ENCODE peak calls at places on chromosome 22, in nine cellular contexts. O is dorsolateral prefrontal cortex, T is cardiac fibroblast, N is RWPE1, P is stomach, M is lower leg skin, K is Calu3, Q is osteocyte, Z is body of pancreas. C is an unnamed sample.

GRCh38 chr22:32309585-32310251 is 47.9 kb upstream of the RFPL3 start:
- DNase-seq in Q (no peak), P (no peak), O (no peak), M (peak; percentile 65), N (no peak), Z (no peak), K (no peak), T (no peak), C (no peak)

GRCh38 chr22:44132724-44133123 is 48.0 kb upstream of the PARVG start:
- DNase-seq in T (no peak), K (no peak), M (no peak), O (peak; percentile 31), N (no peak), Z (no peak), Q (no peak), P (no peak), C (no peak)

GRCh38 chr22:43800970-43801369 is 11.1 kb downstream of the EFCAB6 start:
- DNase-seq in T (no peak), Q (no peak), N (no peak), P (no peak), M (no peak), K (no peak), Z (no peak), O (no peak), C (no peak)

GRCh38 chr22:20247010-20247505 is 21.1 kb downstream of the RTN4R start:
- DNase-seq in M (no peak), N (no peak), K (no peak), Z (no peak), O (no peak), Q (no peak), T (peak; percentile 39), P (no peak), C (no peak)

GRCh38 chr22:50302564-50302963 is 4.9 kb downstream of the PLXNB2 start:
- DNase-seq in M (no peak), T (no peak), O (no peak), K (no peak), P (peak; percentile 25), Z (no peak), Q (no peak), N (no peak), C (no peak)

GRCh38 chr22:49582171-49582570 is 245.5 kb downstream of the BRD1 start:
- DNase-seq in M (no peak), Q (peak; percentile 62), K (no peak), N (no peak), Z (no peak), P (no peak), O (peak; percentile 64), T (no peak), C (no peak)

GRCh38 chr22:18970948-18971315 is 34.8 kb upstream of the PRODH start:
- DNase-seq in T (no peak), K (no peak), N (no peak), P (no peak), Q (peak; percentile 82), M (no peak), O (no peak), Z (no peak), C (no peak)

GRCh38 chr22:48957987-48958321 is 869.7 kb downstream of the BRD1 start:
- DNase-seq in M (no peak), N (no peak), K (no peak), Q (no peak), P (peak; percentile 4), Z (no peak), T (no peak), O (no peak), C (peak; percentile 14)

GRCh38 chr22:48316876-48317250 is 1510.8 kb downstream of the BRD1 start:
- DNase-seq in O (no peak), N (no peak), P (peak; percentile 16), M (peak; percentile 74), K (no peak), T (no peak), Z (no peak), Q (no peak), C (no peak)

GRCh38 chr22:17777005-17777716 is 2.9 kb upstream of the BID start:
- DNase-seq in Z (no peak), M (no peak), N (no peak), O (no peak), T (no peak), Q (no peak), P (peak; percentile 55), K (no peak), C (no peak)

GRCh38 chr22:50531546-50532352 is 1.9 kb upstream of the TYMP start:
- DNase-seq in Q (peak; percentile 86), O (no peak), P (peak; percentile 84), M (peak; percentile 97), K (peak; percentile 84), Z (peak; percentile 83), N (no peak), T (peak; percentile 87), C (no peak)

GRCh38 chr22:49301398-49302149 is 526.1 kb downstream of the BRD1 start:
- DNase-seq in Z (no peak), Q (peak; percentile 83), P (peak; percentile 20), T (no peak), N (no peak), K (no peak), O (peak; percentile 36), M (peak; percentile 81), C (peak; percentile 20)

GRCh38 chr22:45400046-45400445 is 13.4 kb downstream of the SMC1B start:
- DNase-seq in M (no peak), K (no peak), Z (no peak), P (no peak), T (no peak), O (no peak), N (no peak), Q (no peak), C (no peak)

GRCh38 chr22:45398214-45398613 is 15.2 kb downstream of the SMC1B start:
- DNase-seq in P (no peak), Z (no peak), Q (no peak), K (no peak), M (no peak), O (no peak), T (no peak), N (no peak), C (no peak)

GRCh38 chr22:45402466-45402865 is 10.9 kb downstream of the SMC1B start:
- DNase-seq in O (no peak), T (no peak), P (no peak), N (no peak), M (no peak), Q (no peak), K (no peak), Z (no peak), C (no peak)

DNA sequence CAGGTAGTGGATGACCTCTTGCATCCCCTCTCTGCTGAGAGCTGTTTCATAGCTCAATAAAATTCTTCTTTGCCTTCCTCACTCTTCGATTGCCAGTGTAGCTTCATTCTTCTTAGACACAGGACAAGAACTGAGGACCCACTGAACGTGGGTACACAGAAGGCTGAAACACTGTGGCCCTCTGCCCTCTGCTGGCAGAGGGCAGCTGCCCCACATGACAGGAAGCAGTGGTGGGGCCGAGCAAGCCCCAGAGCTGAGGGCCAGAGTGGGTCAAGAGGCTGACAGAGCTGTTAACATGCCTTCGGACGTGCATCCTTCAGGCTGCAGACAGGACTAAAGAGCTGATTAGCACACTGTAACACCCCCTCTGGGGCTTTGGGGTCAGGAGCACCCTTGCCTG is 15.6 kb downstream of the SMC1B start:
- DNase-seq in T (no peak), P (no peak), K (no peak), Z (no peak), M (no peak), O (no peak), Q (no peak), N (no peak), C (no peak)
- TF ChIP-seq CTCF in T (no peak), P (no peak), K (no peak), Z (no peak), M (no peak), O (no peak), Q (no peak), N (no peak), C (no peak)

GRCh38 chr22:39269095-39269827 is 24.5 kb upstream of the PDGFB start:
- DNase-seq in P (no peak), O (no peak), T (no peak), N (no peak), K (no peak), Q (no peak), M (no peak), Z (no peak), C (no peak)
- TF ChIP-seq CTCF in P (no peak), O (no peak), T (no peak), N (no peak), K (no peak), Q (no peak), M (no peak), Z (no peak), C (no peak)

GRCh38 chr22:38240734-38241252 is 32.0 kb downstream of the TMEM184B start:
- DNase-seq in K (peak; percentile 74), T (peak; percentile 78), Z (peak; percentile 74), N (peak; percentile 70), O (no peak), P (peak; percentile 71), Q (no peak), M (no peak), C (no peak)

GRCh38 chr22:38236786-38237185 is 35.0 kb downstream of the MAFF start:
- DNase-seq in Q (no peak), T (no peak), N (no peak), O (no peak), M (no peak), K (peak; percentile 79), P (peak; percentile 78), Z (no peak), C (no peak)

GRCh38 chr22:38238519-38239051 is 34.2 kb downstream of the TMEM184B start:
- DNase-seq in M (no peak), O (no peak), Q (no peak), Z (peak; percentile 86), K (no peak), T (peak; percentile 75), N (no peak), P (no peak), C (no peak)

GRCh38 chr22:38235240-38235850 is 33.6 kb downstream of the MAFF start:
- DNase-seq in Z (no peak), M (no peak), T (no peak), P (no peak), Q (no peak), O (no peak), K (no peak), N (no peak), C (no peak)

GRCh38 chr22:38239101-38239761 is 33.6 kb downstream of the TMEM184B start:
- DNase-seq in M (no peak), K (peak; percentile 70), P (no peak), O (no peak), N (peak; percentile 77), Q (no peak), Z (peak; percentile 71), T (peak; percentile 87), C (no peak)
- TF ChIP-seq CTCF in M (no peak), K (no peak), P (no peak), O (peak; percentile 52), N (peak; percentile 23), Q (peak; percentile 37), Z (peak; percentile 32), T (peak; percentile 0), C (no peak)

DNA sequence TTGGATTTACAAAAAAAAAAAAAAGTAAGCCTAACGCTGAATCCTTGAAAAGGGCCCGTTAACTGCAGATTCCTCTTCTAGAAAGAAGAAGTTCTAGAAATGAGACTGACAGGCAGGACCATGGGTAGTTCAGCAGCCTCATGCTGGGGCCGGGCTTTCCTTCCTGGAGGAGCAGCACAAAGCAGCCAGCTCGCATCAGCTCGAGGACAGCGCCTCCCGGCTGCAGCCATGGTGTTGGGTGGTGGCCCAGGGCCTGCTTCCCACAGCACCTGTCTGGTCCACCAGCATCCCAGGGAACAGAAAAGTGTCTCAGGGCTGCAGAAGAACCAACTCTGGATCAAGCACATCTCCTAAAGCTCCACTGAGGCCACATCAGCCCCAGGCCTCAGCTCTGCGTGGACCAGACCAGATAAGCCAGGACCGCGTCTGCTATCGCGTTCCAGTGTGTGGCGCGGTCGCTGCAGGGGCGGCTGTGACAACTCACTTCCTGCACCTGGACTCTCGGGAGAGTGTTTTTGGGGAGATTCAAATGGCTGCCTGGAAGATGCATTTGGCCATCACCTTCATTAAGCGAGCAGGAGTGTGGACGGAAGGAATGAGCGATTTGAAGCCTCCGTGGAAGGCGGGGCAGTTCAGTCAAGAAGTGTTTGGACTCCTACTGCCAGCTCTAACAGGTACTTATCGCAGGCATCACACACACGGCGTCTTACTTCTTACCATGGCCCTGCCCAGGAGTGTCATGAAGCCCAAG is 53.5 kb downstream of the MYH9 start:
- DNase-seq in Q (no peak), O (no peak), M (peak; percentile 90), N (no peak), T (no peak), K (no peak), P (no peak), Z (no peak), C (no peak)
- TF ChIP-seq CTCF in Q (no peak), O (no peak), M (no peak), N (no peak), T (peak; percentile 23), K (no peak), P (no peak), Z (no peak), C (no peak)

C was measured in mesothelial cell of epicardium.